ENCODE peak calls at places on chromosomes 3 and 15, in seven cellular contexts. P is glomerular endothelial cell, S is heart left ventricle, K is SW480, D is HepG2, U is HCT116, A is left ventricle myocardium inferior. I is an unnamed sample.
A peak's percentile ranks its signal among the peaks of the same experiment; 100 is the strongest.

GRCh38 chr3:126117212-126117611 is 33.3 kb upstream of the SLC41A3 start:
- DNase-seq in P (no peak), S (peak; percentile 1), K (no peak), D (no peak), U (no peak), A (no peak), I (no peak)

GRCh38 chr3:74862501-74862900 is 248.0 kb upstream of the CNTN3 start:
- DNase-seq in P (no peak), S (no peak), K (no peak), D (no peak), U (no peak), A (no peak), I (no peak)

GRCh38 chr3:16378920-16379319 is 113.9 kb downstream of the OXNAD1 start:
- DNase-seq in P (no peak), S (no peak), K (no peak), D (no peak), U (no peak), A (no peak), I (no peak)

GRCh38 chr15:67832031-67832551 is 6.8 kb downstream of the SKOR1 start:
- DNase-seq in P (no peak), S (no peak), K (peak; percentile 30), D (no peak), U (no peak), A (no peak), I (peak; percentile 77)

GRCh38 chr15:45230246-45230965 is 21.6 kb upstream of the SLC28A2 start:
- DNase-seq in P (no peak), S (no peak), K (no peak), D (no peak), U (no peak), A (no peak), I (no peak)

GRCh38 chr3:23501201-23501824 is 298.2 kb downstream of the UBE2E2 start:
- DNase-seq in P (no peak), S (peak; percentile 37), K (no peak), D (no peak), U (no peak), A (no peak), I (no peak)

GRCh38 chr3:177751770-177752169 is 554.5 kb upstream of the TBL1XR1 start:
- DNase-seq in P (no peak), S (no peak), K (no peak), D (no peak), U (no peak), A (peak; percentile 17), I (peak; percentile 2)

GRCh38 chr3:188583476-188584161 is 429.7 kb downstream of the LPP start:
- DNase-seq in P (no peak), S (no peak), K (no peak), D (no peak), U (no peak), A (no peak), I (no peak)

GRCh38 chr3:177569193-177569592 is 371.9 kb upstream of the TBL1XR1 start:
- DNase-seq in P (no peak), S (no peak), K (no peak), D (no peak), U (no peak), A (no peak), I (no peak)

GRCh38 chr3:48278884-48279559 is 38.1 kb downstream of the ZNF589 start:
- DNase-seq in P (no peak), S (no peak), K (no peak), D (no peak), U (no peak), A (no peak), I (peak; percentile 39)

GRCh38 chr3:127027811-127028548 is 45.1 kb downstream of the PLXNA1 start:
- DNase-seq in P (no peak), S (no peak), K (no peak), D (no peak), U (no peak), A (no peak), I (no peak)

GRCh38 chr15:85527907-85528306 is 147.5 kb downstream of the AKAP13 start:
- DNase-seq in P (peak; percentile 72), S (peak; percentile 62), K (no peak), D (no peak), U (no peak), A (no peak), I (no peak)

GRCh38 chr15:74635228-74635627 is 19.6 kb downstream of the CLK3 start:
- DNase-seq in P (no peak), S (no peak), K (peak; percentile 47), D (peak; percentile 60), U (no peak), A (peak; percentile 44), I (peak; percentile 87)

GRCh38 chr3:98901032-98901464 is 447 bp downstream of the DCBLD2 start:
- DNase-seq in P (no peak), S (peak; percentile 52), K (peak; percentile 63), D (peak; percentile 32), U (no peak), A (peak; percentile 49), I (peak; percentile 80)

GRCh38 chr15:31365032-31365654 is 38.5 kb downstream of the KLF13 start:
- DNase-seq in P (no peak), S (no peak), K (no peak), D (no peak), U (no peak), A (peak; percentile 16), I (no peak)

GRCh38 chr3:147191795-147192385 is 214.5 kb downstream of the ZIC4 start:
- DNase-seq in P (peak; percentile 64), S (no peak), K (peak; percentile 49), D (peak; percentile 64), U (peak; percentile 68), A (no peak), I (peak; percentile 90)

GRCh38 chr15:57827021-57827420 is 120.5 kb downstream of the POLR2M start:
- DNase-seq in P (peak; percentile 37), S (no peak), K (peak; percentile 31), D (no peak), U (no peak), A (no peak), I (no peak)

GRCh38 chr3:79490165-79491028 is 277.4 kb downstream of the ROBO1 start:
- DNase-seq in P (no peak), S (peak; percentile 38), K (no peak), D (no peak), U (no peak), A (peak; percentile 34), I (peak; percentile 29)

I was measured in GM23338.